ENCODE peak calls at places on chromosomes 1 and 21, in four cellular contexts. N, K, F and Z are unnamed samples.

GRCh38 chr1:50959913-50960844 is at the start of gene FAF1:
- DNase-seq in N (peak; percentile 98), K (peak; percentile 83), F (peak; percentile 98), Z (peak; percentile 96)

GRCh38 chr21:38963006-38963405 is 157.3 kb downstream of the ETS2 start:
- DNase-seq in N (no peak), F (no peak), K (no peak), Z (no peak)

GRCh38 chr1:119715542-119715941 is 3.8 kb downstream of the PHGDH start:
- DNase-seq in N (no peak), F (no peak), K (no peak), Z (no peak)

GRCh38 chr1:192488058-192488457 is 87.5 kb upstream of the RGS1 start:
- DNase-seq in K (no peak), N (no peak), F (no peak), Z (no peak)

GRCh38 chr1:58505286-58505685 is 41.2 kb downstream of the OMA1 start:
- DNase-seq in F (no peak), N (no peak), K (no peak), Z (no peak)

GRCh38 chr1:30823969-30824735 is 66.6 kb upstream of the LAPTM5 start:
- DNase-seq in F (peak; percentile 66), N (peak; percentile 97), K (peak; percentile 87), Z (peak; percentile 44)

GRCh38 chr1:201137579-201138310 is 10.8 kb upstream of the ASCL5 start:
- DNase-seq in N (peak; percentile 89), F (peak; percentile 16), K (no peak), Z (no peak)

GRCh38 chr1:224433041-224433670 is 1.4 kb downstream of the WDR26 start:
- DNase-seq in N (no peak), K (no peak), F (peak; percentile 49), Z (no peak)

GRCh38 chr1:150973258-150973825 is 1.3 kb downstream of the CERS2 start:
- DNase-seq in N (peak; percentile 62), K (no peak), F (peak; percentile 51), Z (peak; percentile 10)

GRCh38 chr1:114610546-114611245 is 29.3 kb upstream of the BCAS2 start:
- DNase-seq in K (no peak), N (no peak), F (no peak), Z (no peak)

GRCh38 chr1:3439346-3439745 is 15.1 kb upstream of the ARHGEF16 start:
- DNase-seq in K (no peak), N (peak; percentile 47), F (peak; percentile 34), Z (no peak)

GRCh38 chr1:113903496-113904291 is 905 bp downstream of the AP4B1 start:
- DNase-seq in K (no peak), N (no peak), F (no peak), Z (no peak)

GRCh38 chr1:9615316-9616063 is 26.8 kb downstream of the TMEM201 start:
- DNase-seq in K (no peak), N (peak; percentile 60), F (peak; percentile 65), Z (peak; percentile 52)

GRCh38 chr21:39238275-39238674 is 55.0 kb upstream of the PSMG1 start:
- DNase-seq in K (no peak), F (no peak), N (no peak), Z (no peak)

GRCh38 chr1:6378096-6378746 is 15.3 kb downstream of the ACOT7 start:
- DNase-seq in F (no peak), N (no peak), K (no peak), Z (no peak)

GRCh38 chr21:38813554-38813953 is 7.8 kb downstream of the ETS2 start:
- DNase-seq in F (no peak), K (no peak), N (no peak), Z (no peak)

GRCh38 chr1:234768569-234769283 is 158.7 kb upstream of the IRF2BP2 start:
- DNase-seq in N (no peak), K (no peak), F (no peak), Z (no peak)

GRCh38 chr1:91924146-91924545 is 25.1 kb upstream of the BRDT start:
- DNase-seq in K (no peak), F (no peak), N (no peak), Z (no peak)

GRCh38 chr21:41186763-41187536 is 19.0 kb downstream of the BACE2 start:
- DNase-seq in N (no peak), F (no peak), K (no peak), Z (no peak)

GRCh38 chr1:1370771-1371300 is 4.2 kb downstream of the AURKAIP1 start:
- DNase-seq in F (no peak), N (no peak), K (no peak), Z (no peak)

GRCh38 chr1:80047791-80048190 is 1041.3 kb upstream of the ADGRL4 start:
- DNase-seq in N (no peak), K (no peak), F (no peak), Z (no peak)

GRCh38 chr1:66335859-66336640 is 197.9 kb upstream of the SGIP1 start:
- DNase-seq in N (peak; percentile 85), K (peak; percentile 72), F (peak; percentile 80), Z (peak; percentile 64)

GRCh38 chr1:198747127-198747526 is 108.3 kb downstream of the PTPRC start:
- DNase-seq in F (no peak), K (no peak), N (no peak), Z (no peak)

GRCh38 chr1:112950426-112950825 is 5.6 kb downstream of the SLC16A1 start:
- DNase-seq in N (no peak), F (no peak), K (no peak), Z (no peak)

GRCh38 chr1:240499012-240499411 is 112.9 kb downstream of the GREM2 start:
- DNase-seq in F (no peak), K (no peak), N (no peak), Z (no peak)

GRCh38 chr1:195376190-195376589 is 1232.0 kb downstream of the KCNT2 start:
- DNase-seq in F (no peak), N (no peak), K (no peak), Z (no peak)

GRCh38 chr1:19596065-19596718 is 47.9 kb upstream of the NBL1 start:
- DNase-seq in K (no peak), N (no peak), F (no peak), Z (no peak)

GRCh38 chr1:7745783-7746182 is 25.3 kb upstream of the VAMP3 start:
- DNase-seq in N (no peak), F (no peak), K (no peak), Z (no peak)

GRCh38 chr1:6614953-6615785 is 1.6 kb downstream of the PHF13 start:
- DNase-seq in F (no peak), N (no peak), K (no peak), Z (peak; percentile 31)

GRCh38 chr1:183989078-183989577 is 48.4 kb downstream of the COLGALT2 start:
- DNase-seq in N (peak; percentile 76), K (no peak), F (no peak), Z (no peak)

GRCh38 chr1:163147019-163147418 is 55.7 kb downstream of the RGS5 start:
- DNase-seq in F (no peak), N (no peak), K (no peak), Z (no peak)

GRCh38 chr1:236137285-236137852 is 5.0 kb upstream of the GPR137B start:
- DNase-seq in N (no peak), F (no peak), K (no peak), Z (no peak)

GRCh38 chr1:94734963-94735899 is 84.9 kb upstream of the SLC44A3 start:
- DNase-seq in N (peak; percentile 56), K (no peak), F (no peak), Z (no peak)
- H3K27ac ChIP-seq in N (no peak overlapping the region), K (peak overlapping the region; percentile 61), F (no peak overlapping the region), Z (no peak overlapping the region)

GRCh38 chr1:44246806-44247205 is 33.5 kb downstream of the DMAP1 start:
- DNase-seq in K (no peak), N (no peak), F (no peak), Z (no peak)
- H3K27me3 ChIP-seq in K (no peaks in the 10 kb centered on the region), N (no peaks in the 10 kb centered on the region), F (no peaks in the 10 kb centered on the region), Z (no peaks in the 10 kb centered on the region)

GRCh38 chr1:44407430-44408180 is 2.5 kb downstream of the RNF220 start:
- DNase-seq in N (peak; percentile 49), K (no peak), F (no peak), Z (no peak)
- H3K4me3 ChIP-seq in N (no peak overlapping the region), K (peak overlapping the region; percentile 46), F (no peak overlapping the region), Z (no peak overlapping the region)

DNA sequence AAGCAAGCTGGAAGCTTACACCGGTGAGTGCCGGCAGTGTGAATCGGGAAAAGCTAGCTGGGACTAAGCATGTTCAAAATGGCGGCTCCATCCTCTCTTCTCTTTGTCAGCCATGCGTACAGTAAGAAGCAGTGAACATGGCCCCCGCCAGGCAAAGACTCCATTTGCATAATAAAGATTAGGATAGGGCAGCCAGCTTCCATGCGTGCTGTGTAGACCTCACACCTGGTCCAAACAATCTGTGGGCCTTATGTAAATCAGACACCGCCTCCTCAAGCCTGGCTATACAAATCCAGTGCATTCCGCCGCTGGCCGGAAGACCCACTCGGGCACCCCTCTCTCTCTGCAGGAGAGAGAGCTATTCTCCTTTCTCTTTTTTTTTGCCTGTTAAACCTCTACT is 150.3 kb downstream of the TIAM1 start:
- DNase-seq in K (no peak), F (no peak), N (no peak), Z (no peak)
- H3K27ac ChIP-seq in K (no peak overlapping the region), F (no peak overlapping the region), N (no peak overlapping the region), Z (no peak overlapping the region)